ENCODE peak calls at places on chromosome 2, in seven cellular contexts. B, W, L, I, V, M and O are unnamed samples. For H3K4me1, the result is how much of the 10 kb centered on the place peaks cover.

GRCh38 chr2:224217962-224218347 is 178.9 kb upstream of the SERPINE2 start:
- DNase-seq in M (no peak), I (no peak), L (no peak), V (no peak), B (no peak), W (no peak), O (no peak)

GRCh38 chr2:203830294-203831055 is 37.1 kb upstream of the CTLA4 start:
- DNase-seq in L (no peak), V (no peak), W (no peak), I (no peak), B (no peak), M (no peak), O (no peak)

GRCh38 chr2:190447766-190448165 is 39.6 kb downstream of the MFSD6 start:
- DNase-seq in W (no peak), B (no peak), I (no peak), V (no peak), L (no peak), M (no peak), O (no peak)

GRCh38 chr2:28193552-28194383 is 198.9 kb upstream of the FOSL2 start:
- DNase-seq in M (no peak), I (no peak), W (no peak), V (no peak), B (no peak), L (no peak), O (no peak)

GRCh38 chr2:54331095-54331835 is 75.2 kb upstream of the TSPYL6 start:
- DNase-seq in V (no peak), I (no peak), M (no peak), L (no peak), B (peak), W (no peak), O (no peak)

GRCh38 chr2:105753380-105753779 is 8.7 kb downstream of the NCK2 start:
- DNase-seq in M (no peak), W (no peak), V (no peak), B (no peak), I (no peak), L (no peak), O (no peak)

GRCh38 chr2:23636412-23636811 is 251.4 kb downstream of the KLHL29 start:
- DNase-seq in W (peak), L (no peak), M (no peak), B (no peak), V (peak), I (no peak), O (peak)

GRCh38 chr2:202494856-202495604 is 118.9 kb downstream of the BMPR2 start:
- DNase-seq in W (no peak), B (no peak), V (no peak), L (no peak), M (peak), I (no peak), O (no peak)

DNA sequence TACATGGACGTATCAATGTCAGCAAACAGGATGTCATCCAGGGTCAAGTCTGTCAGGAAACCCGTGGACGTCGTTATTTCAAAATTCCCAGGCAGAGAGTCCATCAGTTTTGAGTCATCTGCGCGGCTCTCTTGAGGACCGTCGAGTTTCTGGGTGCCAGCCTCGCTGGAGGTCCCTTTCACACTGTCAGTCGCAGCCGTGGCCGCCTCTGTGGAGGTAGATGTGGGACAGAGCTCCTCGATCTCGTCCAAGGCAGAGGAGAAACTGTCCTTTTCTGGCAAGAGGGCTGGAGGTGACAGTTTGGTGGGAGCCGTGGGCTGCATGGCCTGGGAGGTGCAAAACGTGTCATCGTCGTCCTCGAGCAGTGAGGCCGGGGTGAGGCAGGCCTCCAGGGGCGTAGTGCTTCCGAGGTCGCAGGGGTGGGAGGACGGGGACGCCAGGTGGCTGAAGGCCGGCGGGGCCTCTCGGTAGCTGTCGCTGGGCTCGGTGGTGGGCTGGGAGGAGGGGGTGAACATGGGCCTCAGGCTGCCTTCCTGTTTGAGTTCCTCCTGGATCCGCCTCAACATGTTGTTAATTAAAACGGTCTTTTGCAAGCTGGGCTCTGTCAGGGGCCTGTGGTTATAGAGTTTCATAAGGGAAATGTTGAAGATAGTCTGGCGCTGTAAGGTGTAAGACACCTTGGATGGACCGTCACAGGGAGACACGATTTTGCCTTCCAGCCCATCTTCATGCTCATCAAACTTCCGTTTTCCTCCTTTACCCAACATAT is 17.4 kb downstream of the SERTAD2 start:
- DNase-seq in V (no peak), L (no peak), M (peak), W (no peak), B (peak), I (peak), O (no peak)
- H3K4me1 ChIP-seq in V (under half), L (under half), M (under half), W (under half), B (under half), I (under half), O (under half)

DNA sequence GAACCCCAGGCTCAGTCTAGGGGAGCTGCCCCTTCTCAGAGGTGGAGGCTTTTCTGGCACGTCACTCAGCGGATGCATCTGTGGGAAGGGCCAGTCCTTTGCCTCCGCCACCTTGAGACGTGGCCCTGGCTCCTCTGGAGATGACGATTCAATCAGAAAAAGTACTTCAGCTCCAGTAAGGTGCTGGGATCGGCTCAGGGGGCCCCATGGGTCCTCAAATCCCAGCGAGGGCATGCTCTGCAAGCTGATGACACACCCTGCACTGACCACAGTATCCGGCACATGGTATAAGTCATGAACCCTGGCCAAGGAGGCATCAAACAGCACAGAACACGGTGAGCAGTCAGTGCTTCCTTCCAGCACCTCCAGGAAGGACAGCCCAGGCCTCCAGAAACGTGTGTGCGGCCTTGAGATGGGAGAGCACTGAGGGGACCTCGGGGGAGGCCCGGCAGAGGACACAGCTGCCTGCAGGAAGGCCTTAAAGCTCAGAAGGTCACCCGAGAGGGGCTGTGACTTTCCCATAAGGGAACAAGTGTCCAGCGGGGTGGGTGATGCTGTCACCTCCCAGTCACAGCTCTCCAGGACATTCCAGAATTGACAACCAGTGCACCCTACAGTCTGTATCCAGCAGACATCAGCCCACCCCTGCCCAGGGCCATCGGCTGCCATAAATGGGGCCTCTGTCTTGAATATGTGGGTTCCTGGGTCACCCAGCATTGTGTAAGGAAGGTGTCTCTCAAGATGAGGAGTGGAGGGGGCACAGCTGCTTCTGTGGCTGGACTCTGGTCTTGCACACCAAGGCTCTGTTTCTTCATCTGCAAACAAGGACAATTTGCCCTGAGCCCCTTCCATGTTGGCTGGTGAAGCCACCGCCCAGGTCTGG is 205.8 kb downstream of the NDUFA10 start:
- DNase-seq in I (no peak), L (no peak), B (peak), W (no peak), M (no peak), V (peak), O (no peak)
- H3K4me1 ChIP-seq in I (under half), L (under half), B (under half), W (under half), M (under half), V (under half), O (under half)

DNA sequence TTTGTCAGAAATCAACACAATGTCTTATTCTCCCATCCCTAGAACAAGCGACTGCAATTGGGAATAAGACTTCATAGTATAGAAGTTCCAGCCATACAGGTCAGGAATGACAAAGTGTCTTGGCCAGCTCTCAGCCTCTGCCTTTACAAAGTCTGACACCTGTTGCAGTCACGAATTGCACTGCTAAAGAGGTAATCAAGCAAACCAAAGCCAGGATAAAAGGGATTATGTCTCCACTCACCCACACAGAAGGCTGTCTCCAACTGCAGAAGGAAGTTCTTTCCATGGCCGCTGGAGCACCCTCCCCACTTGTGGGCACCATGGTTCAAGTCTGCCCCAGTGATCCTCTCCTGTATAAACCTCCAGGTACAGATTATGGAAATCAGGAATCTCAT is 114.8 kb upstream of the PKDCC start:
- DNase-seq in V (no peak), W (no peak), I (no peak), L (no peak), B (no peak), M (no peak), O (no peak)
- H3K4me1 ChIP-seq in V (under half), W (half or more), I (under half), L (under half), B (half or more), M (under half), O (under half)

GRCh38 chr2:85015653-85016360 is 44.8 kb downstream of the KCMF1 start:
- DNase-seq in I (no peak), W (no peak), L (no peak), B (no peak), M (no peak), V (no peak), O (no peak)
- H3K4me1 ChIP-seq in I (under half), W (half or more), L (under half), B (under half), M (under half), V (under half), O (under half)

GRCh38 chr2:59702026-59702425 is 851.4 kb downstream of the BCL11A start:
- DNase-seq in M (no peak), W (no peak), L (no peak), I (no peak), V (no peak), B (no peak), O (no peak)
- H3K4me1 ChIP-seq in M (under half), W (under half), L (under half), I (under half), V (under half), B (under half), O (under half)

GRCh38 chr2:12733846-12734245 is 17.1 kb downstream of the TRIB2 start:
- DNase-seq in I (peak), L (no peak), B (no peak), M (no peak), W (no peak), V (no peak), O (no peak)

GRCh38 chr2:12731701-12732280 is 15.1 kb downstream of the TRIB2 start:
- DNase-seq in V (no peak), I (no peak), M (no peak), W (no peak), L (no peak), B (no peak), O (no peak)

GRCh38 chr2:12730265-12730664 is 13.5 kb downstream of the TRIB2 start:
- DNase-seq in W (no peak), B (no peak), M (no peak), I (no peak), V (no peak), L (no peak), O (no peak)

GRCh38 chr2:12734914-12735654 is 18.3 kb downstream of the TRIB2 start:
- DNase-seq in B (no peak), V (no peak), M (no peak), W (no peak), L (no peak), I (no peak), O (no peak)

GRCh38 chr2:12732663-12733062 is 15.9 kb downstream of the TRIB2 start:
- DNase-seq in B (no peak), M (no peak), W (no peak), I (peak), L (no peak), V (no peak), O (no peak)
- H3K4me1 ChIP-seq in B (half or more), M (under half), W (under half), I (under half), L (under half), V (under half), O (under half)

GRCh38 chr2:212266310-212266709 is 272.3 kb downstream of the ERBB4 start:
- DNase-seq in W (no peak), L (no peak), M (no peak), B (no peak), V (no peak), I (no peak), O (no peak)
- H3K4me1 ChIP-seq in W (under half), L (under half), M (under half), B (under half), V (under half), I (under half), O (under half)

GRCh38 chr2:134256961-134257360 is 3.1 kb downstream of the MGAT5 start:
- DNase-seq in M (no peak), B (no peak), V (no peak), L (no peak), I (no peak), W (no peak), O (no peak)
- H3K4me1 ChIP-seq in M (under half), B (under half), V (under half), L (half or more), I (under half), W (under half), O (under half)

DNA sequence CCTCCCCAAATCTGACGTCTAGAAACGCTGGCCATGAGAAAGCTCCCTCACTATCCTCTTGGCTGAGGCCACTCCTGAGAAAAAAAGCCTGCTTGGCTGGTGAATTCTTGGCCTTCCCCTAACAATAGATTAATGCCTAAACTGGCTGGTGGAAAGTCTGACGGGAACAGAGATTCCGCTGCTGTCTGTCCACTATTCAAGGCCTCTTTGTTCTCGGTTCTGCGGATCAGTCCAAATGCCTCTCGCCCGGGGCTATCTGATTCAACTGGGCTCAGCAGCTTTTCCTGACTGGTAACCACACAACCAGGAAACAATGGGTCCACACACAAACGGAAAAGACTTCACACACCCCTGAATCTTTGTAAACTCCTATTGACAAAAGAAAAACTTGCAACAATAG is 27.2 kb downstream of the PXDN start:
- DNase-seq in V (no peak), W (no peak), M (no peak), L (no peak), I (no peak), B (peak), O (no peak)
- H3K4me1 ChIP-seq in V (under half), W (under half), M (under half), L (under half), I (under half), B (half or more), O (under half)

DNA sequence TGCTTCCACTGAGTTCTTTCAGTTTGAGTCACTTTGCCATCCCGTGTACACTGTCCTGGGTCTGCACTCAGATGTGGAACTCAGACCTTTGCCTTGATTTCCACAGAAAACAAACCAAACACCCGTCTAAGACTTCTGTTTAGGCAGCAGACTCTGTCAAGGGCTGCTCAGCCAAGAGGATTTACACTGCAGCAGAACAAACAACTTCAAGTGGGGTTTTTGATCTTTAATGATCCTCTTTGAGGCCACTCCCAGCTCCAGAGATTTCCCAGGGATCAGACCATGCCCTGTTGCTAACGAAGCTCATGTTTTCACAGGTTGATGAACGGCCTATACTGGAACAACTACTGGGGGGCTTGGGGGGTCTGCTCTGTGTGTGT is 52.5 kb upstream of the LGALSL start:
- DNase-seq in B (no peak), M (no peak), W (no peak), V (no peak), I (no peak), L (no peak), O (no peak)
- H3K4me1 ChIP-seq in B (under half), M (under half), W (under half), V (under half), I (under half), L (under half), O (half or more)